ENCODE peak calls at places on chromosomes 1 and 21, in six cellular contexts. I, C, T, M, S and H are unnamed samples.
A peak's percentile ranks its signal among the peaks of the same experiment; 100 is the strongest.

GRCh38 chr1:45172015-45172414 is 34.4 kb downstream of the ZSWIM5 start:
- DNase-seq in C (no peak), S (no peak), M (no peak), I (peak; percentile 24), T (no peak), H (no peak)

GRCh38 chr21:38424333-38424732 is 73.9 kb downstream of the ERG start:
- DNase-seq in I (no peak), C (no peak), S (no peak), M (peak; percentile 0), T (no peak), H (no peak)

GRCh38 chr1:54279457-54279856 is 79.5 kb downstream of the MRPL37 start:
- DNase-seq in M (no peak), I (no peak), C (no peak), S (no peak), T (no peak), H (no peak)

GRCh38 chr1:45400049-45400448 is 59.8 kb upstream of the MUTYH start:
- DNase-seq in S (no peak), M (no peak), C (no peak), I (no peak), T (no peak), H (no peak)

GRCh38 chr1:112509005-112509659 is 367 bp downstream of the WNT2B start:
- DNase-seq in T (peak; percentile 44), S (no peak), M (no peak), I (peak; percentile 19), C (peak; percentile 17), H (no peak)

GRCh38 chr1:33319186-33319948 is 1.5 kb downstream of the A3GALT2 start:
- DNase-seq in C (no peak), M (no peak), S (no peak), T (no peak), I (no peak), H (no peak)

GRCh38 chr21:36882776-36883175 is 83.7 kb downstream of the HLCS start:
- DNase-seq in T (no peak), C (no peak), S (no peak), M (no peak), I (no peak), H (no peak)

GRCh38 chr1:241842565-241842964 is 5.4 kb upstream of the EXO1 start:
- DNase-seq in S (no peak), M (no peak), T (no peak), C (no peak), I (peak; percentile 77), H (no peak)

GRCh38 chr1:200221614-200222282 is 188.1 kb downstream of the ZNF281 start:
- DNase-seq in M (no peak), C (no peak), T (no peak), I (no peak), S (no peak), H (no peak)

GRCh38 chr1:23718482-23718881 is 24.8 kb upstream of the ELOA start:
- DNase-seq in S (peak; percentile 54), T (no peak), I (peak; percentile 68), M (no peak), C (no peak), H (no peak)

GRCh38 chr1:150493175-150493574 is 6.0 kb downstream of the TARS2 start:
- DNase-seq in C (no peak), T (no peak), S (no peak), I (no peak), M (no peak), H (no peak)

GRCh38 chr1:26044971-26045711 is 777 bp downstream of the SLC30A2 start:
- DNase-seq in C (no peak), M (no peak), S (no peak), I (no peak), T (no peak), H (no peak)

GRCh38 chr1:237901284-237901870 is 10.7 kb upstream of the ZP4 start:
- DNase-seq in S (no peak), T (no peak), I (no peak), C (no peak), M (no peak), H (no peak)

GRCh38 chr1:34500451-34500850 is 254.4 kb upstream of the GJB5 start:
- DNase-seq in S (no peak), I (peak; percentile 48), C (no peak), M (no peak), T (no peak), H (no peak)

GRCh38 chr1:26368006-26368405 is 4.5 kb downstream of the ZNF683 start:
- DNase-seq in C (no peak), I (no peak), S (no peak), T (no peak), M (no peak), H (no peak)

GRCh38 chr1:219085082-219085481 is 88.6 kb upstream of the LYPLAL1 start:
- DNase-seq in I (peak; percentile 79), C (no peak), T (no peak), S (peak; percentile 33), M (no peak), H (no peak)

GRCh38 chr1:183773456-183773855 is 31.5 kb upstream of the RGL1 start:
- DNase-seq in T (no peak), M (no peak), S (no peak), I (no peak), C (no peak), H (no peak)

GRCh38 chr1:74780600-74780999 is 47.6 kb downstream of the TYW3 start:
- DNase-seq in T (no peak), C (no peak), S (no peak), I (no peak), M (no peak), H (no peak)

GRCh38 chr1:25185934-25186333 is 46.4 kb downstream of the SYF2 start:
- DNase-seq in S (no peak), M (no peak), I (no peak), C (no peak), T (no peak), H (no peak)

GRCh38 chr21:46128983-46129571 is 26.3 kb downstream of the FTCD start:
- DNase-seq in S (no peak), T (no peak), M (no peak), C (no peak), I (no peak), H (no peak)

GRCh38 chr1:94636625-94637024 is 95.1 kb upstream of the F3 start:
- DNase-seq in M (no peak), C (peak; percentile 49), I (peak; percentile 75), T (no peak), S (no peak), H (no peak)

GRCh38 chr1:93681095-93681548 is 515 bp downstream of the BCAR3 start:
- DNase-seq in M (no peak), S (no peak), T (peak; percentile 21), I (no peak), C (no peak), H (no peak)